ENCODE peak calls at places on chromosome 10, in four cellular contexts. W, C, P and M are unnamed samples.

GRCh38 chr10:132891994-132892393 is 50.4 kb downstream of the CFAP46 start:
- DNase-seq in P (peak), C (peak), W (no peak), M (no peak)

GRCh38 chr10:63452524-63452923 is 13.3 kb downstream of the JMJD1C start:
- DNase-seq in C (no peak), P (no peak), W (no peak), M (no peak)

GRCh38 chr10:46555713-46556514 is 544 bp downstream of the GPRIN2 start:
- DNase-seq in P (no peak), C (peak), W (no peak), M (peak)

GRCh38 chr10:81978238-81978637 is 103.2 kb downstream of the NRG3 start:
- DNase-seq in C (no peak), W (peak), P (no peak), M (no peak)

GRCh38 chr10:7300327-7300726 is 110.5 kb downstream of the SFMBT2 start:
- DNase-seq in W (no peak), P (no peak), C (no peak), M (no peak)

GRCh38 chr10:95333997-95334792 is 43.4 kb upstream of the PDLIM1 start:
- DNase-seq in W (no peak), C (no peak), P (peak), M (no peak)

GRCh38 chr10:116783011-116783655 is 40.8 kb upstream of the HSPA12A start:
- DNase-seq in W (no peak), C (no peak), P (no peak), M (no peak)

GRCh38 chr10:26486985-26487850 is 49.1 kb downstream of the APBB1IP start:
- DNase-seq in P (no peak), W (peak), C (no peak), M (peak)

GRCh38 chr10:133127291-133128125 is 32.5 kb upstream of the KNDC1 start:
- DNase-seq in P (no peak), W (no peak), C (no peak), M (no peak)

GRCh38 chr10:114304566-114305421 is 65.7 kb downstream of the VWA2 start:
- DNase-seq in W (no peak), C (no peak), P (peak), M (peak)

GRCh38 chr10:110919349-110919931 is at the start of gene SHOC2:
- DNase-seq in W (no peak), P (peak), C (peak), M (peak)

GRCh38 chr10:34696423-34696822 is 118.7 kb downstream of the PARD3 start:
- DNase-seq in P (no peak), C (no peak), W (no peak), M (no peak)

GRCh38 chr10:71964669-71965515 is 697 bp downstream of the CHST3 start:
- DNase-seq in P (peak), W (no peak), C (no peak), M (no peak)

GRCh38 chr10:117441812-117442443 is 66.7 kb upstream of the PDZD8 start:
- DNase-seq in W (no peak), C (no peak), P (no peak), M (no peak)

GRCh38 chr10:68224810-68225209 is 7.1 kb downstream of the ATOH7 start:
- DNase-seq in W (no peak), P (no peak), C (no peak), M (no peak)

GRCh38 chr10:133164816-133165555 is 5.0 kb downstream of the KNDC1 start:
- DNase-seq in P (no peak), C (no peak), W (no peak), M (peak)

GRCh38 chr10:44325157-44325556 is 59.7 kb downstream of the CXCL12 start:
- DNase-seq in W (peak), P (no peak), C (no peak), M (no peak)

GRCh38 chr10:75019360-75019759 is 92.1 kb upstream of the SAMD8 start:
- DNase-seq in C (no peak), P (no peak), W (no peak), M (no peak)

GRCh38 chr10:11521860-11522259 is 89.6 kb downstream of the USP6NL start:
- DNase-seq in P (no peak), W (no peak), C (no peak), M (no peak)

GRCh38 chr10:35355971-35356724 is 19.8 kb downstream of the CCNY start:
- DNase-seq in W (no peak), P (no peak), C (no peak), M (no peak)

GRCh38 chr10:43867667-43868361 is 219.1 kb upstream of the ZNF32 start:
- DNase-seq in P (no peak), W (peak), C (no peak), M (no peak)

GRCh38 chr10:126380352-126381076 is 7.8 kb downstream of the ADAM12 start:
- DNase-seq in P (no peak), W (no peak), C (no peak), M (no peak)

GRCh38 chr10:1412531-1413189 is 324.7 kb downstream of the ADARB2 start:
- DNase-seq in W (no peak), P (no peak), C (no peak), M (no peak)

GRCh38 chr10:1646332-1646731 is 91.0 kb downstream of the ADARB2 start:
- DNase-seq in P (no peak), C (no peak), W (no peak), M (no peak)

GRCh38 chr10:119030421-119031250 is 1.1 kb downstream of the NANOS1 start:
- DNase-seq in P (peak), W (peak), C (no peak), M (peak)

GRCh38 chr10:129860396-129860795 is 103.7 kb downstream of the EBF3 start:
- DNase-seq in P (no peak), C (no peak), W (no peak), M (no peak)

GRCh38 chr10:59675812-59676211 is 33.8 kb downstream of the SLC16A9 start:
- DNase-seq in W (peak), C (no peak), P (no peak), M (no peak)
- TF ChIP-seq CTCF in W (peak), C (no peak), P (no peak), M (no peak)

DNA sequence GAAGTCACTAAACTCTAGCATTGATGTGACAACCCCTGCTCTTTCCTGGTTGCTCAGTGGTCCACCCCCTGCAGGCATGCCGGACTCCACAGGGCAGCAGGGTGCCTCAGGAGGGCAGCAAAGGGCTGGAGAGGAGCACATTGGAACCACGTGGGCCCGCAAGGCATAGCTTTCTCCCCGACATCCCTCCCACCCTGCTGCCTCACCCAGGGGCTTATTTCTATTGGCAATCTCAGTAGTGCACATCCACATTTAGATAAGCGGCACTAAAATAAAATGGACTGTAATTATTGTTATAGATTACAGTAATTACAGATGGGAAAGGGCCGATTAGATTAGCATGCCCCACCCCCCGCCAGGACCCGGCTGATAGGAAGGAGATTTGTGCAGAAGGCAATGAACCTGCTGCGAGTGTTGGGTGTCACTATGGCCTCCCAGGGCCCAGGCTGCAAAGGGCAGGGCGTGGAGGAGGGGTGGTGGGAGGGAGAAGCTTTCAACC is 580.1 kb downstream of the GRID1 start:
- DNase-seq in W (no peak), P (no peak), C (no peak), M (no peak)
- TF ChIP-seq CTCF in W (peak), P (peak), C (no peak), M (no peak)

GRCh38 chr10:33153266-33153967 is 181.1 kb downstream of the NRP1 start:
- DNase-seq in W (no peak), P (no peak), C (no peak), M (no peak)

GRCh38 chr10:33153968-33154327 is 180.5 kb downstream of the NRP1 start:
- DNase-seq in W (no peak), C (no peak), P (no peak), M (no peak)

GRCh38 chr10:33157108-33157507 is 177.4 kb downstream of the NRP1 start:
- DNase-seq in C (no peak), W (no peak), P (no peak), M (no peak)

GRCh38 chr10:33154590-33154989 is 179.9 kb downstream of the NRP1 start:
- DNase-seq in P (no peak), C (no peak), W (no peak), M (no peak)

GRCh38 chr10:33155720-33156638 is 178.5 kb downstream of the NRP1 start:
- DNase-seq in C (no peak), W (peak), P (no peak), M (no peak)
- TF ChIP-seq CTCF in C (peak), W (peak), P (peak), M (peak)

GRCh38 chr10:13707156-13707881 is 120.6 kb downstream of the PRPF18 start:
- DNase-seq in C (peak), P (peak), W (peak), M (no peak)
- TF ChIP-seq CTCF in C (no peak), P (no peak), W (no peak), M (no peak)

GRCh38 chr10:18312385-18313145 is 172.3 kb downstream of the CACNB2 start:
- DNase-seq in P (peak), C (no peak), W (peak), M (no peak)
- TF ChIP-seq CTCF in P (peak), C (no peak), W (peak), M (no peak)

GRCh38 chr10:21675157-21675796 is 141.2 kb downstream of the MLLT10 start:
- DNase-seq in W (peak), C (no peak), P (no peak), M (no peak)
- TF ChIP-seq CTCF in W (peak), C (peak), P (peak), M (peak)

DNA sequence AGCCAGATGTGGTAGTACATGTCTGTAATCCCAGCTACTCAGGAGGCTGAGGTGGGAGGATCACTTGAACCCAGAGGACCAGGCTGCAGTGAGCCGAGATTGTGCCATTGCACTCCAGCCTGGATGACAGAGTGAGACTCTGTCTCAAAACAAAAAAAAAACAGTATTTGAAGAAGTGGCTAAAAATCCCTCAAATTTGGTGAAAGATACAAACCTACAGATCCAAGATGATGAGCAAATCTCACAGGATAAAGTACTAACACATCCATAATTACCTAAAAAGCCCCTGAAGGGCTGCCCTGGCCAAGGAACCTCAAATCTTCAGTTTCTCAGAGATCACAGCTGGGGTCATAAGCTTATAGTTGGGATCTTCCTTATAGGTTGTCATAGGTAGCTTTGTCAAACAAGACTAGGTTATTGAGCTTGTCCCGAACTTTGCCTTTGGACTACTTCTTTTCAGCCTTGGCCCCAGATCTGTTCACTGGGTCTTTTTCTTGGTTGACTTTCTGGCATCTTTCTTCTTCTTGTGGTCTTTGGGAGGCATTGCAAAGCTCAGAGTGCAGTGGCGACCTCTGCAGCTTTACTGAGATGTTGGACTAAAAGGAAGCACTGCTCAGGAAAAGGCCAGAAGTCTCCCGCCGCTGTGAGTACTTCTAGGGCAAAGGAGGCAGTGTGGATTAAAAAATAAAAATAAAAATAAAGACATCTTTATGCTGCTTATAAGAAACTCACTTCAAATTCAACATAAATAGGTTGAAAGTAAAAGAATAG is 28.6 kb upstream of the SAR1A start:
- DNase-seq in P (no peak), W (no peak), C (no peak), M (no peak)
- TF ChIP-seq CTCF in P (no peak), W (peak), C (no peak), M (no peak)

GRCh38 chr10:90328896-90329295 is 528.9 kb downstream of the HTR7 start:
- DNase-seq in W (no peak), P (no peak), C (no peak), M (no peak)
- TF ChIP-seq CTCF in W (no peak), P (no peak), C (no peak), M (no peak)